ENCODE peak calls at places on chromosomes 3 and 15, in seven cellular contexts. One of them, this sample, is unnamed.

GRCh38 chr3:106458952-106459351 is 590.1 kb upstream of the CBLB start:
- ATAC-seq in body of pancreas: no peak
- ATAC-seq in right lobe of liver: no peak
- ATAC-seq in HCT116: no peak
- ATAC-seq in K562: no peak
- ATAC-seq in upper lobe of left lung: no peak
- ATAC-seq in HepG2: no peak
- ATAC-seq in this sample: no peak

GRCh38 chr3:32452009-32452408 is 50.6 kb downstream of the CMTM6 start:
- ATAC-seq in K562: no peak
- ATAC-seq in upper lobe of left lung: no peak
- ATAC-seq in body of pancreas: no peak
- ATAC-seq in HCT116: no peak
- ATAC-seq in HepG2: no peak
- ATAC-seq in right lobe of liver: peak; percentile 85
- ATAC-seq in this sample: no peak

GRCh38 chr3:59675495-59675894 is 625.7 kb upstream of the CFAP20DC start:
- ATAC-seq in HCT116: no peak
- ATAC-seq in body of pancreas: no peak
- ATAC-seq in HepG2: no peak
- ATAC-seq in K562: no peak
- ATAC-seq in upper lobe of left lung: no peak
- ATAC-seq in right lobe of liver: no peak
- ATAC-seq in this sample: no peak

GRCh38 chr3:148950806-148951205 is 40.5 kb upstream of the GYG1 start:
- ATAC-seq in body of pancreas: no peak
- ATAC-seq in upper lobe of left lung: no peak
- ATAC-seq in HCT116: peak; percentile 69
- ATAC-seq in HepG2: peak; percentile 72
- ATAC-seq in right lobe of liver: peak; percentile 35
- ATAC-seq in K562: peak; percentile 67
- ATAC-seq in this sample: no peak

GRCh38 chr3:184842433-184842832 is 30.5 kb downstream of the VPS8 start:
- ATAC-seq in body of pancreas: no peak
- ATAC-seq in HepG2: no peak
- ATAC-seq in right lobe of liver: no peak
- ATAC-seq in upper lobe of left lung: no peak
- ATAC-seq in HCT116: no peak
- ATAC-seq in K562: no peak
- ATAC-seq in this sample: no peak

GRCh38 chr15:100009372-100009771 is 276.1 kb upstream of the LYSMD4 start:
- ATAC-seq in K562: no peak
- ATAC-seq in HepG2: no peak
- ATAC-seq in right lobe of liver: no peak
- ATAC-seq in upper lobe of left lung: no peak
- ATAC-seq in body of pancreas: no peak
- ATAC-seq in HCT116: no peak
- ATAC-seq in this sample: no peak

GRCh38 chr3:51224283-51224682 is 160.8 kb upstream of the MANF start:
- ATAC-seq in K562: no peak
- ATAC-seq in upper lobe of left lung: no peak
- ATAC-seq in right lobe of liver: no peak
- ATAC-seq in HepG2: no peak
- ATAC-seq in HCT116: no peak
- ATAC-seq in body of pancreas: no peak
- ATAC-seq in this sample: no peak

GRCh38 chr3:129085165-129085715 is 24.7 kb downstream of the GP9 start:
- ATAC-seq in HCT116: no peak
- ATAC-seq in right lobe of liver: no peak
- ATAC-seq in K562: no peak
- ATAC-seq in body of pancreas: no peak
- ATAC-seq in upper lobe of left lung: no peak
- ATAC-seq in HepG2: peak; percentile 14
- ATAC-seq in this sample: no peak

GRCh38 chr15:57519806-57520205 is 71.9 kb upstream of the MYZAP start:
- ATAC-seq in K562: no peak
- ATAC-seq in upper lobe of left lung: no peak
- ATAC-seq in right lobe of liver: no peak
- ATAC-seq in body of pancreas: no peak
- ATAC-seq in HepG2: no peak
- ATAC-seq in HCT116: no peak
- ATAC-seq in this sample: no peak

GRCh38 chr3:64915778-64916177 is 228.0 kb upstream of the ADAMTS9 start:
- ATAC-seq in body of pancreas: peak; percentile 45
- ATAC-seq in HepG2: no peak
- ATAC-seq in right lobe of liver: peak; percentile 35
- ATAC-seq in HCT116: no peak
- ATAC-seq in K562: peak; percentile 26
- ATAC-seq in upper lobe of left lung: no peak
- ATAC-seq in this sample: peak; percentile 54

GRCh38 chr3:194811118-194811517 is 125.4 kb downstream of the FAM43A start:
- ATAC-seq in HCT116: no peak
- ATAC-seq in right lobe of liver: no peak
- ATAC-seq in upper lobe of left lung: no peak
- ATAC-seq in HepG2: no peak
- ATAC-seq in K562: no peak
- ATAC-seq in body of pancreas: no peak
- ATAC-seq in this sample: no peak

GRCh38 chr3:126540342-126540849 is 16.4 kb downstream of the CHST13 start:
- ATAC-seq in K562: peak; percentile 68
- ATAC-seq in upper lobe of left lung: peak; percentile 4
- ATAC-seq in right lobe of liver: peak; percentile 41
- ATAC-seq in body of pancreas: no peak
- ATAC-seq in HepG2: no peak
- ATAC-seq in HCT116: peak; percentile 84
- ATAC-seq in this sample: peak; percentile 46

GRCh38 chr15:64117759-64118487 is 22.1 kb downstream of the SNX1 start:
- ATAC-seq in HepG2: no peak
- ATAC-seq in upper lobe of left lung: peak; percentile 91
- ATAC-seq in HCT116: no peak
- ATAC-seq in body of pancreas: no peak
- ATAC-seq in right lobe of liver: no peak
- ATAC-seq in K562: no peak
- ATAC-seq in this sample: no peak

GRCh38 chr15:37107754-37108724 is 7.7 kb upstream of the MEIS2 start:
- ATAC-seq in upper lobe of left lung: no peak
- ATAC-seq in body of pancreas: no peak
- ATAC-seq in HCT116: no peak
- ATAC-seq in right lobe of liver: no peak
- ATAC-seq in HepG2: no peak
- ATAC-seq in K562: no peak
- ATAC-seq in this sample: no peak

GRCh38 chr3:51929420-51930003 is 12.2 kb downstream of the RRP9 start:
- ATAC-seq in HepG2: peak; percentile 42
- ATAC-seq in HCT116: no peak
- ATAC-seq in upper lobe of left lung: no peak
- ATAC-seq in body of pancreas: no peak
- ATAC-seq in right lobe of liver: no peak
- ATAC-seq in K562: peak; percentile 64
- ATAC-seq in this sample: no peak

GRCh38 chr3:50550079-50550736 is 17.3 kb downstream of the C3orf18 start:
- ATAC-seq in body of pancreas: peak; percentile 58
- ATAC-seq in K562: peak; percentile 90
- ATAC-seq in right lobe of liver: peak; percentile 57
- ATAC-seq in HCT116: peak; percentile 81
- ATAC-seq in HepG2: peak; percentile 67
- ATAC-seq in upper lobe of left lung: peak; percentile 7
- ATAC-seq in this sample: no peak

GRCh38 chr3:191260431-191261303 is 61.6 kb downstream of the OSTN start:
- ATAC-seq in body of pancreas: no peak
- ATAC-seq in upper lobe of left lung: no peak
- ATAC-seq in right lobe of liver: peak; percentile 86
- ATAC-seq in K562: no peak
- ATAC-seq in HepG2: no peak
- ATAC-seq in HCT116: no peak
- ATAC-seq in this sample: no peak

GRCh38 chr15:41304149-41304548 is 28.2 kb downstream of the OIP5 start:
- ATAC-seq in HepG2: no peak
- ATAC-seq in K562: no peak
- ATAC-seq in body of pancreas: no peak
- ATAC-seq in right lobe of liver: no peak
- ATAC-seq in HCT116: no peak
- ATAC-seq in upper lobe of left lung: no peak
- ATAC-seq in this sample: no peak

GRCh38 chr3:146161725-146162047 is 702 bp upstream of the PLOD2 start:
- ATAC-seq in K562: no peak
- ATAC-seq in upper lobe of left lung: no peak
- ATAC-seq in HepG2: peak; percentile 19
- ATAC-seq in body of pancreas: peak; percentile 9
- ATAC-seq in HCT116: no peak
- ATAC-seq in right lobe of liver: peak; percentile 5
- ATAC-seq in this sample: peak; percentile 1

GRCh38 chr3:146159616-146160232 is 1.3 kb downstream of the PLOD2 start:
- ATAC-seq in HepG2: no peak
- ATAC-seq in upper lobe of left lung: no peak
- ATAC-seq in body of pancreas: no peak
- ATAC-seq in K562: no peak
- ATAC-seq in HCT116: no peak
- ATAC-seq in right lobe of liver: no peak
- ATAC-seq in this sample: no peak

GRCh38 chr3:146160964-146161724 is at the start of gene PLOD2:
- ATAC-seq in K562: peak; percentile 75
- ATAC-seq in HCT116: peak; percentile 83
- ATAC-seq in right lobe of liver: peak; percentile 82
- ATAC-seq in HepG2: peak; percentile 94
- ATAC-seq in body of pancreas: peak; percentile 84
- ATAC-seq in upper lobe of left lung: peak; percentile 92
- ATAC-seq in this sample: peak; percentile 88

GRCh38 chr3:146159037-146159436 is 1.9 kb downstream of the PLOD2 start:
- ATAC-seq in body of pancreas: no peak
- ATAC-seq in K562: no peak
- ATAC-seq in HepG2: no peak
- ATAC-seq in upper lobe of left lung: no peak
- ATAC-seq in HCT116: no peak
- ATAC-seq in right lobe of liver: no peak
- ATAC-seq in this sample: no peak

GRCh38 chr3:146160233-146160963 is 586 bp downstream of the PLOD2 start:
- ATAC-seq in HepG2: peak; percentile 56
- ATAC-seq in upper lobe of left lung: peak; percentile 79
- ATAC-seq in K562: peak; percentile 65
- ATAC-seq in HCT116: peak; percentile 63
- ATAC-seq in body of pancreas: peak; percentile 70
- ATAC-seq in right lobe of liver: peak; percentile 48
- ATAC-seq in this sample: peak; percentile 53
- TF ChIP-seq POLR2A in HepG2: no peak
- TF ChIP-seq POLR2A in upper lobe of left lung: no peak
- TF ChIP-seq POLR2A in K562: no peak
- TF ChIP-seq POLR2A in HCT116: no peak
- TF ChIP-seq POLR2A in body of pancreas: peak; percentile 75
- TF ChIP-seq POLR2A in right lobe of liver: peak; percentile 10
- TF ChIP-seq POLR2A in this sample: no peak

DNA sequence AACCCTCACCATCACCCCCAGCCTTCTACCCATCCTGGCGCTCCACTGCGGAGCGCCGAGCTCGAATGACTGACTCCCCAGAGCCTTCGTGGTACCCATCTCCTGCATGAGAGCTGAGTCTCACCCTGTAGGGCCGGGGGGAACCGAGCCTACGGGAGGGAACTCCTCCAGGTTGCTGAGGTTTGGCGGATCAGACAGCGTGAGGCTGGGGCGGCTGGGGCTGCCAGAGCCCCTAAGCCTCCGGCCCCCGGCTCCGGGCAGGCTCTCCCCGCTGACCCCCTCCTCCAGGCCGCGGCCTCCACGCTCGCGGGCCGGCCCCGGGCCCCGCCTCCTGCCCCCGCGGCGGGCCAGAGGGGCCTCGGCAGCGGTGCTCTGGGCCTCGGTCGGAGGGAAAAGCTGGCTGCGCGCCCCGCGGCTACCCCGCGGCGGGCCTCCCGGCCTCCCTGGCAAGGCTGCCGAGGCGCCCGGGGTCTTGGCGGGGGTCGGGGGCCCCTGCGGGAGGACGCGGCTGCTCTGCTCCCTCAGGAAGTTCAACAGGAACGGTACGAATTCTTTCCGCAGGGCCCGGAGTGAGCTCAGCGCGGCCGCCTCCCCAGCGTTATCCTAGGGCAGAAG is 643 bp downstream of the CDAN1 start:
- ATAC-seq in body of pancreas: peak; percentile 18
- ATAC-seq in upper lobe of left lung: no peak
- ATAC-seq in K562: peak; percentile 68
- ATAC-seq in HCT116: peak; percentile 36
- ATAC-seq in right lobe of liver: peak; percentile 26
- ATAC-seq in HepG2: peak; percentile 58
- ATAC-seq in this sample: peak; percentile 25
- H3K36me3 ChIP-seq in body of pancreas: peaks cover 12% of the 10 kb centered on the region
- H3K36me3 ChIP-seq in upper lobe of left lung: peaks cover 15% of the 10 kb centered on the region
- H3K36me3 ChIP-seq in K562: peaks cover 45% of the 10 kb centered on the region
- H3K36me3 ChIP-seq in HCT116: peaks cover 21% of the 10 kb centered on the region
- H3K36me3 ChIP-seq in right lobe of liver: no peaks in the 10 kb centered on the region
- H3K36me3 ChIP-seq in HepG2: peaks cover 17% of the 10 kb centered on the region
- H3K36me3 ChIP-seq in this sample: no peaks in the 10 kb centered on the region

DNA sequence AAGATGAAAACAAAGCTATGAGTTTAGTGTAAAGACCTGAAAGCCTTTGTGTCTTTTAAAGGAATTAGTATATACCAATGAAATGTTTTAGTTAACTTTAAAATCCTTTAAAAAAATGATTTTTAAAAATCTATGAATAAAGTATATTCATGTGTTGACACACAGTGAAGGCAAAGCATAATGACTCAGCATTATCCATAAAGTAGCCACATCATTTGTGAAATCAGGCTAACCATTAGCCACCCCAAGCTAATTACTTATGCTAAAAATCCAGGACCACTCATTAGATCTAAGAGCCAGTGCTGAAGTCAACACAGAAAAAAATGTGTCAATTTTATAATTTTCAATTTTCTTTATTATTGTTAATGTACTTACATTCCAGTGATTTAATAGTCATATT is 310.2 kb downstream of the TBC1D5 start:
- ATAC-seq in upper lobe of left lung: no peak
- ATAC-seq in right lobe of liver: peak; percentile 32
- ATAC-seq in K562: no peak
- ATAC-seq in HCT116: no peak
- ATAC-seq in HepG2: no peak
- ATAC-seq in body of pancreas: no peak
- ATAC-seq in this sample: no peak
- TF ChIP-seq CTCF in upper lobe of left lung: no peak
- TF ChIP-seq CTCF in right lobe of liver: no peak
- TF ChIP-seq CTCF in K562: no peak
- TF ChIP-seq CTCF in HCT116: no peak
- TF ChIP-seq CTCF in HepG2: no peak
- TF ChIP-seq CTCF in body of pancreas: no peak
- TF ChIP-seq CTCF in this sample: no peak

GRCh38 chr3:19888428-19889152 is 45.4 kb downstream of the EFHB start:
- ATAC-seq in HepG2: no peak
- ATAC-seq in right lobe of liver: no peak
- ATAC-seq in HCT116: no peak
- ATAC-seq in K562: peak; percentile 43
- ATAC-seq in upper lobe of left lung: no peak
- ATAC-seq in body of pancreas: no peak
- ATAC-seq in this sample: no peak

GRCh38 chr3:19886404-19886803 is 47.6 kb downstream of the EFHB start:
- ATAC-seq in HCT116: no peak
- ATAC-seq in HepG2: peak; percentile 64
- ATAC-seq in K562: no peak
- ATAC-seq in right lobe of liver: peak; percentile 70
- ATAC-seq in body of pancreas: no peak
- ATAC-seq in upper lobe of left lung: no peak
- ATAC-seq in this sample: no peak

DNA sequence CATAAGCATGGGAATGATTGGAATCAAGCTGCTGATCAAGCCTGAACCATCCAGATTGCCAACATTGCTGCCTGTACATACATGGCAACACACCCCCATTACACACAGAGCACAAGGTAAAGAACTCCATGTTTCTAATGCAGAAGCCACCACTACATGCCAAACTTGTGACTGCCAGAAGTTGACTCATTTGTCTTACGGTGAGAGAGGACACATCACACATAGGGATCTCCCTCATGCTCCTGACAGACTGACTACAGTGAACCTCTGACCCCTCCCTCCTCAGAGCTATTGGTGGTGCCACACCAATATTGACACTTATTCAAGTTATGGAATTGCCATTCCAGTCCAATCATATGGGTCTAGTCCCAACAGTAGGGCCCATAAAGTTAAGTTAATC is 42.3 kb downstream of the EFHB start:
- ATAC-seq in K562: no peak
- ATAC-seq in body of pancreas: no peak
- ATAC-seq in upper lobe of left lung: no peak
- ATAC-seq in HCT116: no peak
- ATAC-seq in HepG2: no peak
- ATAC-seq in right lobe of liver: no peak
- ATAC-seq in this sample: no peak
- TF ChIP-seq POLR2A in K562: no peak
- TF ChIP-seq POLR2A in body of pancreas: no peak
- TF ChIP-seq POLR2A in upper lobe of left lung: no peak
- TF ChIP-seq POLR2A in HCT116: no peak
- TF ChIP-seq POLR2A in HepG2: no peak
- TF ChIP-seq POLR2A in right lobe of liver: no peak
- TF ChIP-seq POLR2A in this sample: no peak